ENCODE peak calls at places on chromosomes 1 and 21, in five cellular contexts. U, O, P, S and E are unnamed samples.
A peak's percentile ranks its signal among the peaks of the same experiment; 100 is the strongest.

GRCh38 chr1:8017495-8018310 is 8.4 kb downstream of the ERRFI1 start:
- DNase-seq in S (peak; percentile 66), P (no peak), O (no peak), U (no peak), E (no peak)

GRCh38 chr1:32925360-32926142 is 24.4 kb upstream of the TMEM54 start:
- DNase-seq in P (no peak), O (no peak), S (no peak), U (no peak), E (no peak)

GRCh38 chr1:179156026-179156425 is 73.5 kb downstream of the ABL2 start:
- DNase-seq in P (no peak), S (no peak), U (no peak), O (no peak), E (no peak)

GRCh38 chr1:40939320-40940059 is 40.0 kb upstream of the CTPS1 start:
- DNase-seq in O (peak; percentile 70), U (no peak), P (no peak), S (peak; percentile 91), E (no peak)

GRCh38 chr1:228364706-228365213 is 41.9 kb downstream of the TRIM11 start:
- DNase-seq in O (no peak), S (no peak), P (no peak), U (no peak), E (no peak)

GRCh38 chr1:212930986-212931678 is 19.2 kb upstream of the VASH2 start:
- DNase-seq in U (peak; percentile 54), P (no peak), S (no peak), O (no peak), E (no peak)

GRCh38 chr1:229098361-229098760 is 172.6 kb upstream of the RAB4A start:
- DNase-seq in P (no peak), U (no peak), O (no peak), S (no peak), E (no peak)

GRCh38 chr21:46226920-46227599 is 1.5 kb downstream of the LSS start:
- DNase-seq in S (peak; percentile 89), P (no peak), O (peak; percentile 78), U (no peak), E (no peak)

GRCh38 chr21:14482165-14482564 is 64.0 kb downstream of the SAMSN1 start:
- DNase-seq in P (no peak), S (no peak), U (no peak), O (no peak), E (peak; percentile 35)

GRCh38 chr1:108050134-108050533 is 85.2 kb upstream of the VAV3 start:
- DNase-seq in S (no peak), O (no peak), P (no peak), U (no peak), E (no peak)

GRCh38 chr1:231369282-231369681 is 31.2 kb downstream of the SPRTN start:
- DNase-seq in U (no peak), P (no peak), S (no peak), O (no peak), E (no peak)

GRCh38 chr1:233615571-233615970 is 1.7 kb downstream of the KCNK1 start:
- DNase-seq in O (no peak), U (no peak), S (no peak), P (no peak), E (no peak)

GRCh38 chr1:25245809-25246599 is 1.2 kb downstream of the RSRP1 start:
- DNase-seq in O (peak; percentile 33), S (peak; percentile 52), P (no peak), U (peak; percentile 49), E (no peak)

GRCh38 chr1:8423702-8424538 is 106.0 kb downstream of the SLC45A1 start:
- DNase-seq in S (peak; percentile 54), O (peak; percentile 65), P (peak; percentile 41), U (peak; percentile 36), E (peak; percentile 46)

GRCh38 chr1:155942578-155943141 is 1.2 kb downstream of the RXFP4 start:
- DNase-seq in P (no peak), U (no peak), O (no peak), S (peak; percentile 33), E (no peak)

GRCh38 chr1:225889743-225890142 is 797 bp upstream of the LEFTY1 start:
- DNase-seq in U (no peak), P (no peak), O (no peak), S (no peak), E (no peak)

GRCh38 chr1:21308847-21309652 is 18.8 kb upstream of the ECE1 start:
- DNase-seq in O (no peak), S (peak; percentile 63), P (no peak), U (no peak), E (no peak)

GRCh38 chr1:192904438-192904895 is 95.6 kb downstream of the RGS2 start:
- DNase-seq in P (no peak), U (peak; percentile 20), O (peak; percentile 93), S (peak; percentile 96), E (no peak)

GRCh38 chr1:19439464-19440171 is 45.7 kb downstream of the CAPZB start:
- DNase-seq in S (no peak), P (peak; percentile 20), O (no peak), U (no peak), E (no peak)

GRCh38 chr1:9302745-9303524 is 10.2 kb downstream of the SPSB1 start:
- DNase-seq in U (no peak), O (peak; percentile 97), S (peak; percentile 92), P (no peak), E (no peak)

GRCh38 chr1:197145451-197146029 is 929 bp downstream of the ASPM start:
- DNase-seq in P (no peak), S (no peak), U (no peak), O (no peak), E (no peak)

GRCh38 chr1:227899820-227900449 is 47.8 kb downstream of the WNT9A start:
- DNase-seq in U (no peak), S (no peak), O (no peak), P (no peak), E (no peak)

DNA sequence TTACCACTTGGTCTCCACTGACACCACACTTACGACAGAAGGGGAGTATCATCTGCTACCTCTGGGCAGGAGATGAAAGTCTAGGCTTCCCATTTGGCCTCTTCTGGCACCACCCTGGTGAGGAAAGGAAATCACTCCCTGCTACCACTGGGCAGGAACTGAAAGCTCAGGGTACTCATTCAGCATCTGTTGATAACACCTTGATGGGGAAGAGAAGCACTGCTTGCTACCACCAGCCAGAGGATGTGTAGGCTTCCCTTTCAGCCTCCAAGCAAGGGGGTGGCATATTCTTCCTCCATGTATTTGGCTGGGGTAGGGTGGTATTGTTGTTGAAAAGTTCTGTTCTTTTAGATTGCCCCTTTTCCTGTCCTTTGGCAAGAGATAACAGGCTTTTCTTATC is 115.0 kb downstream of the ACBD6 start:
- DNase-seq in U (no peak), S (no peak), P (no peak), O (no peak), E (no peak)
- TF ChIP-seq CTCF in U (no peak), S (no peak), P (no peak), O (no peak), E (no peak)

DNA sequence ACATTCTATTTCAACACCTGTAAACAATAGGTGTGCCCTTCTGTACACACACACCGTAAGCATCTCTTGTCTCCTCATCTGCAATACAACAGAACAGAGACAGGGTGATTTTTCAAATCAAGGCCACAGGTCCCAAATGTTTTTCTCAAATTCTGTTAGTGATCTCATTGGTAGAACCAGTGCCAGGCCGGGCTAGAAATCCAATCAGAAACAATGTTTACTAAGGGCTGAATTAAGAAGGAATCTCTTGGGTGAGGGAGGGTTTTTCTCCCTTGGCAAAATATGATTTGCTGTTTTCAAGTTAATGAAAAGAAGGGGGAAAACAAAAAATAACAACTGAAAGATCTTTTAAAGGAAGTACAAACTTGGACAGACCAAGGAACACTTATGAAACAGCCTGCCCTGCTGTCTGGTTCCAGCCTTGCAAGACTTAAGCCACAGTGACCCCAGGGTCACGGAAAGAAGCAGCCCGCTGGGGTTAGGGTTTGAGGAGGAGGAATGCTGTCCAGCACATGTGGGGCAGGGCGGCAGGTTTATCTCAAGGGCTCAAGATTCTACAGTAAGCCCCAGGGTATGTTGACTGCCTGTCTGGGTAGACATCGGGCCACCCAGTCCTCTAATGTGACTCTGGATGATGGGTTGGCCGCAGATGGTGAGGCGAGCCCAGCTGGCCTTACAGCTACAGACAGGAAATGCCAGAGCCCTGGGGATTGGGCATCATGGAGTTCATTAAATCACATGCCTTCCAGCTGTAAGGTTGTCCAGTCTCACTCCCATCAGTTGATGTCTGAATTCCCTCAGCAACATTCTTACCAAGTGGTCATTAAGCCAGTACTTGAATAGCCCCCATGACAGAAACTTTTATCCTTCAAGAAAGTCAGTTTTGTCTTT is 73.3 kb upstream of the SLC44A3 start:
- DNase-seq in S (no peak), O (no peak), P (no peak), U (no peak), E (no peak)
- TF ChIP-seq CTCF in S (no peak), O (no peak), P (no peak), U (no peak), E (no peak)

GRCh38 chr1:37657620-37658412 is 23.1 kb upstream of the RSPO1 start:
- DNase-seq in U (no peak), O (no peak), S (no peak), P (no peak), E (no peak)

GRCh38 chr1:37656881-37657280 is 22.2 kb upstream of the RSPO1 start:
- DNase-seq in U (no peak), O (no peak), P (no peak), S (no peak), E (no peak)

GRCh38 chr1:37658486-37658885 is 23.8 kb upstream of the RSPO1 start:
- DNase-seq in P (no peak), S (no peak), U (no peak), O (no peak), E (no peak)

GRCh38 chr1:37653906-37654305 is 19.2 kb upstream of the RSPO1 start:
- DNase-seq in P (no peak), U (no peak), O (no peak), S (no peak), E (no peak)

GRCh38 chr1:37655274-37655673 is 20.6 kb upstream of the RSPO1 start:
- DNase-seq in P (no peak), O (no peak), U (no peak), S (no peak), E (no peak)
- TF ChIP-seq CTCF in P (no peak), O (no peak), U (no peak), S (no peak), E (no peak)

GRCh38 chr21:34635307-34635706 is 20.4 kb upstream of the RCAN1 start:
- DNase-seq in P (no peak), S (no peak), O (no peak), U (no peak), E (no peak)
- TF ChIP-seq CTCF in P (peak; percentile 48), S (peak; percentile 14), O (peak; percentile 18), U (peak; percentile 14), E (peak; percentile 59)